ENCODE peak calls at places on chromosome 19, in five cellular contexts. I is activated B cell treated with CpG ODN at 0.5 μM for 24 hours; Z is T-helper 1 cell; P is Right ventricle myocardium superior; B is stimulated activated CD4-positive, alpha-beta T cell treated with anti-CD3 and anti-CD28 coated beads, Interleukin-4, amount 100 ng/mL, for 24 hours. Y is an unnamed sample.

GRCh38 chr19:34241513-34242337 is 12.6 kb upstream of the GARRE1 start:
- DNase-seq in I (no peak), Z (no peak), P (no peak), B (no peak), Y (peak)

GRCh38 chr19:317710-318508 is 26.7 kb downstream of the MIER2 start:
- DNase-seq in I (no peak), Z (no peak), P (no peak), B (no peak), Y (no peak)

GRCh38 chr19:58183822-58184215 is 958 bp downstream of the ZNF274 start:
- DNase-seq in I (no peak), Z (no peak), P (peak), B (no peak), Y (no peak)

GRCh38 chr19:45553464-45553863 is 31.1 kb downstream of the OPA3 start:
- DNase-seq in I (no peak), Z (no peak), P (no peak), B (no peak), Y (no peak)

GRCh38 chr19:6015841-6016545 is 38.1 kb upstream of the RANBP3 start:
- DNase-seq in I (no peak), Z (no peak), P (no peak), B (no peak), Y (no peak)

GRCh38 chr19:5719274-5719960 is 529 bp downstream of the LONP1 start:
- DNase-seq in I (no peak), Z (no peak), P (no peak), B (peak), Y (peak)

GRCh38 chr19:39136225-39136940 is 10.8 kb downstream of the PAK4 start:
- DNase-seq in I (no peak), Z (no peak), P (no peak), B (no peak), Y (no peak)

GRCh38 chr19:10760268-10760944 is 42.5 kb downstream of the DNM2 start:
- DNase-seq in I (peak), Z (no peak), P (no peak), B (peak), Y (peak)

GRCh38 chr19:30699871-30700280 is 327.7 kb downstream of the ZNF536 start:
- DNase-seq in I (no peak), Z (no peak), P (no peak), B (no peak), Y (no peak)

GRCh38 chr19:41398042-41398403 is 405 bp downstream of the BCKDHA start:
- DNase-seq in I (no peak), Z (no peak), P (no peak), B (no peak), Y (no peak)

GRCh38 chr19:4295972-4296771 is 6.0 kb downstream of the TMIGD2 start:
- DNase-seq in I (no peak), Z (no peak), P (no peak), B (no peak), Y (no peak)

GRCh38 chr19:47186337-47187022 is 44.5 kb downstream of the BBC3 start:
- DNase-seq in I (peak), Z (peak), P (no peak), B (peak), Y (peak)

GRCh38 chr19:4319067-4319718 is 14.8 kb downstream of the FSD1 start:
- DNase-seq in I (no peak), Z (no peak), P (no peak), B (no peak), Y (no peak)

GRCh38 chr19:47032171-47032811 is 12.7 kb downstream of the NPAS1 start:
- DNase-seq in I (peak), Z (peak), P (no peak), B (peak), Y (peak)

GRCh38 chr19:4067396-4068057 is 828 bp upstream of the ZBTB7A start:
- DNase-seq in I (no peak), Z (peak), P (peak), B (no peak), Y (no peak)

Y was measured in stimulated activated naive CD8-positive, alpha-beta T cell treated with anti-CD3 and anti-CD28 coated beads, Interleukin-15, Interleukin-2, amounts not matched to agents 100 U/mL and 50 U/mL, for 24 hours.